ENCODE peak calls at places on chromosome 3, in four cellular contexts. F, M, G and J are unnamed samples.

GRCh38 chr3:12194209-12194608 is 35.5 kb upstream of the TIMP4 start:
- DNase-seq in G (no peak), M (peak), F (no peak), J (no peak)

GRCh38 chr3:11438636-11439035 is 166.4 kb downstream of the ATG7 start:
- DNase-seq in G (no peak), M (no peak), F (no peak), J (no peak)

GRCh38 chr3:188819939-188820338 is 351.8 kb upstream of the TPRG1 start:
- DNase-seq in M (no peak), F (no peak), G (no peak), J (no peak)

GRCh38 chr3:168047936-168048335 is 47.8 kb downstream of the GOLIM4 start:
- DNase-seq in F (no peak), M (no peak), G (no peak), J (no peak)

GRCh38 chr3:32457971-32458471 is 44.6 kb downstream of the CMTM6 start:
- DNase-seq in F (no peak), M (no peak), G (no peak), J (no peak)

GRCh38 chr3:113867506-113867905 is 28.9 kb downstream of the GRAMD1C start:
- DNase-seq in M (no peak), G (no peak), F (no peak), J (no peak)

GRCh38 chr3:169674090-169674489 is 10.6 kb upstream of the MECOM start:
- DNase-seq in F (no peak), M (no peak), G (no peak), J (no peak)

GRCh38 chr3:156483426-156483825 is 71.5 kb downstream of the SSR3 start:
- DNase-seq in G (peak), F (no peak), M (peak), J (no peak)

GRCh38 chr3:164450276-164450905 is 627.9 kb downstream of the SI start:
- DNase-seq in F (no peak), G (no peak), M (no peak), J (no peak)

GRCh38 chr3:107545680-107546120 is 22.9 kb downstream of the BBX start:
- DNase-seq in F (no peak), G (no peak), M (no peak), J (no peak)

GRCh38 chr3:17136251-17136721 is 251.5 kb downstream of the PLCL2 start:
- DNase-seq in G (no peak), F (no peak), M (no peak), J (no peak)

GRCh38 chr3:39528844-39529243 is 61.4 kb downstream of the MOBP start:
- DNase-seq in M (no peak), G (no peak), F (no peak), J (no peak)

GRCh38 chr3:37765591-37766219 is 96.0 kb upstream of the CTDSPL start:
- DNase-seq in F (no peak), M (no peak), G (peak), J (no peak)

GRCh38 chr3:169173231-169173630 is 490.3 kb downstream of the MECOM start:
- DNase-seq in G (no peak), F (no peak), M (no peak), J (no peak)

GRCh38 chr3:43861635-43862034 is 170.9 kb downstream of the ABHD5 start:
- DNase-seq in G (no peak), M (no peak), F (no peak), J (no peak)

GRCh38 chr3:1446531-1446930 is 353.7 kb downstream of the CNTN6 start:
- DNase-seq in G (no peak), M (no peak), F (no peak), J (no peak)

GRCh38 chr3:186552408-186553031 is 8.3 kb upstream of the CRYGS start:
- DNase-seq in F (no peak), G (no peak), M (no peak), J (peak)

GRCh38 chr3:44992555-44993470 is 16.8 kb downstream of the EXOSC7 start:
- DNase-seq in G (peak), F (peak), M (no peak), J (no peak)

GRCh38 chr3:160973067-160973466 is 132.1 kb downstream of the B3GALNT1 start:
- DNase-seq in G (no peak), F (no peak), M (no peak), J (no peak)

GRCh38 chr3:46578973-46579755 is 13.1 kb upstream of the LRRC2 start:
- DNase-seq in G (no peak), F (no peak), M (no peak), J (peak)

GRCh38 chr3:94928921-94929320 is 866.1 kb downstream of the NSUN3 start:
- DNase-seq in G (no peak), M (no peak), F (peak), J (peak)

GRCh38 chr3:33229066-33229465 is 10.5 kb upstream of the SUSD5 start:
- DNase-seq in F (no peak), G (no peak), M (no peak), J (no peak)

GRCh38 chr3:158718490-158719170 is 13.6 kb downstream of the RARRES1 start:
- DNase-seq in F (peak), M (no peak), G (no peak), J (no peak)
- TF ChIP-seq POLR2AphosphoS2 in F (no peak), M (no peak), G (no peak), J (no peak)

GRCh38 chr3:143307613-143308183 is 188.1 kb downstream of the CHST2 start:
- DNase-seq in F (peak), G (peak), M (peak), J (no peak)
- TF ChIP-seq HDAC2 in F (no peak), G (peak), M (no peak), J (no peak)

DNA sequence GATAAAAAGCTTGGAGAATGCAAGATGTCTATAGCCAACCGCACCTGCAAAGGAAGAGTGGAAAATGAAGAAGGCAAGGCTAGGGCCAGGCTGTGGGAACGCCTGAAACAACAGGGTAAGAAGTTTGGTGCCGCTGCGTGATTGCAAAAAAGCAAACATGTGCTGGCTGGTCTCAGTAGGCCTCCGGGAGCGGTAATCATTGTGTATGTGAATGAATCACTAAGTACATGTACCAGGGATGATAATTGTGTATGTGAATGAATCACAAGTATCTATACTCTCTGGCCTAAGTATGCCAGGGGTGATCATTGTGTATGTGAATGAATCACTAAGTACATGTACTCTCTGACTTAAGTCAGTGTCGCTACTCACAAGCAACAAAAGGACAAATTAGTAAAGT is 40.3 kb upstream of the PARL start:
- DNase-seq in G (no peak), F (peak), M (no peak), J (no peak)
- TF ChIP-seq POLR2AphosphoS2 in G (no peak), F (no peak), M (no peak), J (no peak)

DNA sequence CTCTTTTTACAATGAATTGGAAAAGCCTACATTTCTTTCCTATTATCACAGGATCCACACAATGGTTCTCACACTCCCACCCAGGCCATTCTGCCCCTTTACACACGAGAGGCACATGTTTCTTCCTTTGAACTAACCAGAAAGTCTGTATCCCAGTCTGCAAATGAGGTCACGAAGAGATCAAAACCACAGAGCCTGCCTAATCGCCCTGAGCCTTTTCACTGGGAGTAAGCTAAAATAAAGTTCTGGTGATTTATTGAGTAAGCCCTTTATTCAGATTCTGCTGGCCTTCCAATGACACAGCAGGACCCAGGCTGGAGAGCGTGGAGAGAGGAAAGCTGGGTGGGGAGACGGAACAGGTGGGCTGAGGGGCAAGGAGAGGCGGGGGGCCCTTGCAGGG is 78.7 kb downstream of the ATP1B3 start:
- DNase-seq in F (no peak), M (no peak), G (no peak), J (no peak)
- TF ChIP-seq HDAC2 in F (no peak), M (no peak), G (no peak), J (no peak)

DNA sequence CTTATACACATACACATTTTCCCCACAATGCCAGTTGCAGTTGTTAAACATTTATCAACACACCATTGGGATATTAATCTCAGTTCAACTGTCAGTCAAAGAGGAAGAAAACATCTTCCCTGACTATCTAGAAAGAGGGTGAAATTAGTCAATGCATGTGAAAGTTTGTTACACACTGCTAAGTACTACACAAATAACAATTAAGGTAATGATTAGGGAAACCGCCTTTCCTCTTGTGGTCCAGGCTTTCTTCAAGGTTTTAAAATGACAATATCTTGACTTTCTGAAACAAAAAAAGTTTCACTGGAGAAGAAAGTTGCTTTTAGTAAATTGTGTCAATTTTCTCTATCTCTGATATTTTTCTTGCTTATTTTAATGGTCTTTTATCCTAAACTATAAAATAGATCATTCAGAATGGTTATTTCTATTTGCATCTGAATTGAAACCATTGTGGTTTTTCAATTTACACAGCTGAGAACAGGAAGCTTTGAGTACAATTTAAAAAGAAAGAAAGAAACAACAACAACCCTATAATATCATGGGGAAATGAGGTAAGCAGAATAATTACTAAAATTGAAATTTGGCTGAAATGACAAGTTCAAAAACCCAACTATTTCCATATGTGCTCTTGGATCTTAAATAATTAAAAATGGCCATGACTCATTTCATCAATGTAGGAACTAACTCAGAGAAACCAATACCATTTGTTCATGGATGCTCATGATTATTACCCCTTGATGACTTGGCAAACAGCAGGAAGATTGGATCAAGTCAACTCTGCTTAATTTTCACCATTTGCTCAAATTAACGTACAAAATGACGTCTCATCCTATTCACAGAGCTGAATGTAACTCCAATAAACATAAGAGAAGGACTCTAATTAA is 31.7 kb downstream of the GPR149 start:
- DNase-seq in M (peak), G (no peak), F (no peak), J (no peak)
- TF ChIP-seq POLR2AphosphoS2 in M (no peak), G (no peak), F (no peak), J (no peak)

GRCh38 chr3:142459929-142460328 is 12.1 kb upstream of the XRN1 start:
- DNase-seq in F (no peak), M (no peak), G (no peak), J (no peak)
- TF ChIP-seq HDAC2 in F (no peak), M (no peak), G (no peak), J (no peak)

GRCh38 chr3:133820129-133820528 is 14.5 kb downstream of the SRPRB start:
- DNase-seq in M (no peak), G (no peak), F (no peak), J (no peak)

GRCh38 chr3:133824961-133825485 is 19.4 kb downstream of the SRPRB start:
- DNase-seq in G (no peak), F (no peak), M (no peak), J (no peak)

GRCh38 chr3:133821767-133822638 is 16.4 kb downstream of the SRPRB start:
- DNase-seq in M (no peak), F (no peak), G (peak), J (peak)

GRCh38 chr3:133825969-133826727 is 20.5 kb downstream of the SRPRB start:
- DNase-seq in M (no peak), F (no peak), G (no peak), J (no peak)

GRCh38 chr3:133820889-133821675 is 15.5 kb downstream of the SRPRB start:
- DNase-seq in M (no peak), F (no peak), G (no peak), J (no peak)
- TF ChIP-seq POLR2AphosphoS2 in M (no peak), F (no peak), G (no peak), J (no peak)

GRCh38 chr3:66673305-66673704 is 172.5 kb upstream of the LRIG1 start:
- DNase-seq in G (no peak), F (no peak), M (no peak), J (no peak)
- TF ChIP-seq HDAC2 in G (no peak), F (no peak), M (no peak), J (no peak)

DNA sequence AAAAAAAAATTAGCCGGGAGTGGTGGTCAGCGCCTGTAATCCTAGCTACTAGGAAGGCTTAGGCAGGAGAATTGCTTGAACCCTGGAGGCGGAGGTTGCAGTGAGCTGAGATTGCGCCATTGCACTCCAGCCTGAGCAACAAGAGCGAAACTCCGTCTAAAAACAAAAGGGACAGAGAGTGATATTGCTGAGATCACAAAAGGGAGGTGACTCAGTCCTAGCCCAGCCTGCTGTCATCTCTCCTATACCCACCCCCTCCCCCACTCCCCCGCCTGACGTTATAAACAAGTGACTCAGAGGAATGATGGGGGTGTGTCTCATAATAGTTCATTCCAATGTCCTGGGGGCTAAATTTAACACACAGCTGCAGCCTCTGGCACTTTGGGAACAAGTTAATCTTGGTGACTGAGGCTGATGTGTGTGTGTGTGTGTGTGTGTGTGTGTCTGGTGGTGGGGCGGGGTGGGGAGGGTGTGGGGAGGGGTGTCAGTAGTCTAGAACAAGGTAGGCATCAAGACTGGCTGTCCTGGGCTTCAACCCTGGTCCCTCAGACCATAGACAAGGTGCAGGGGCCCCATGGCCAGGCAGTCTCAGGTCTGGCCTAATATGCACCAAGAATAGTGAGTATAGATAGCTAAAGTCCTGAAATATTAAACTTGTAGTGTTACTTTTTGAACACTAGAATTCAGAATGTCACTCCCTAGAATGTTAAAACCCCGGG is 1.3 kb upstream of the KLHL40 start:
- DNase-seq in G (peak), F (peak), M (no peak), J (peak)
- TF ChIP-seq POLR2AphosphoS2 in G (no peak), F (no peak), M (no peak), J (no peak)

GRCh38 chr3:122969585-122970453 is 57.7 kb downstream of the SEMA5B start:
- DNase-seq in F (no peak), G (no peak), M (no peak), J (no peak)
- TF ChIP-seq HDAC2 in F (no peak), G (no peak), M (no peak), J (no peak)